ENCODE peak calls at places on chromosomes 3 and 15, in five cellular contexts. One of them, this sample, is unnamed.

GRCh38 chr3:27271890-27272289 is 97.3 kb downstream of the NEK10 start:
- DNase-seq in lung: no peak
- DNase-seq in AG04450: no peak
- DNase-seq in choroid plexus epithelial cell: no peak
- DNase-seq in OCI-LY7: no peak
- DNase-seq in this sample: no peak

GRCh38 chr3:127749361-127749760 is 73.0 kb downstream of the MGLL start:
- DNase-seq in lung: no peak
- DNase-seq in AG04450: no peak
- DNase-seq in choroid plexus epithelial cell: no peak
- DNase-seq in OCI-LY7: no peak
- DNase-seq in this sample: no peak

GRCh38 chr15:73957785-73958184 is 31.5 kb downstream of the LOXL1 start:
- DNase-seq in lung: no peak
- DNase-seq in AG04450: no peak
- DNase-seq in choroid plexus epithelial cell: no peak
- DNase-seq in OCI-LY7: no peak
- DNase-seq in this sample: no peak

GRCh38 chr3:14424711-14425573 is 22.5 kb downstream of the SLC6A6 start:
- DNase-seq in lung: peak
- DNase-seq in AG04450: no peak
- DNase-seq in choroid plexus epithelial cell: no peak
- DNase-seq in OCI-LY7: no peak
- DNase-seq in this sample: peak

GRCh38 chr3:158845748-158846350 is 44.0 kb downstream of the MFSD1 start:
- DNase-seq in lung: no peak
- DNase-seq in AG04450: no peak
- DNase-seq in choroid plexus epithelial cell: peak
- DNase-seq in OCI-LY7: peak
- DNase-seq in this sample: peak

GRCh38 chr3:54211097-54211496 is 88.7 kb downstream of the CACNA2D3 start:
- DNase-seq in lung: no peak
- DNase-seq in AG04450: no peak
- DNase-seq in choroid plexus epithelial cell: peak
- DNase-seq in OCI-LY7: no peak
- DNase-seq in this sample: no peak

GRCh38 chr15:74955796-74956647 is 550 bp downstream of the RPP25 start:
- DNase-seq in lung: peak
- DNase-seq in AG04450: no peak
- DNase-seq in choroid plexus epithelial cell: peak
- DNase-seq in OCI-LY7: peak
- DNase-seq in this sample: peak

GRCh38 chr15:47961401-47962090 is 159.2 kb upstream of the SLC24A5 start:
- DNase-seq in lung: no peak
- DNase-seq in AG04450: no peak
- DNase-seq in choroid plexus epithelial cell: no peak
- DNase-seq in OCI-LY7: no peak
- DNase-seq in this sample: peak

GRCh38 chr3:60431599-60431958 is 819.7 kb downstream of the FHIT start:
- DNase-seq in lung: no peak
- DNase-seq in AG04450: peak
- DNase-seq in choroid plexus epithelial cell: peak
- DNase-seq in OCI-LY7: no peak
- DNase-seq in this sample: peak

GRCh38 chr15:69537085-69537484 is 84.5 kb downstream of the RPLP1 start:
- DNase-seq in lung: no peak
- DNase-seq in AG04450: no peak
- DNase-seq in choroid plexus epithelial cell: no peak
- DNase-seq in OCI-LY7: no peak
- DNase-seq in this sample: no peak

GRCh38 chr3:27317096-27317495 is 52.1 kb downstream of the NEK10 start:
- DNase-seq in lung: no peak
- DNase-seq in AG04450: no peak
- DNase-seq in choroid plexus epithelial cell: no peak
- DNase-seq in OCI-LY7: no peak
- DNase-seq in this sample: no peak

GRCh38 chr3:147418352-147418751 is 9.2 kb downstream of the ZIC1 start:
- DNase-seq in lung: no peak
- DNase-seq in AG04450: no peak
- DNase-seq in choroid plexus epithelial cell: peak
- DNase-seq in OCI-LY7: no peak
- DNase-seq in this sample: no peak
- H3K4me3 ChIP-seq in lung: no peak
- H3K4me3 ChIP-seq in AG04450: no peak
- H3K4me3 ChIP-seq in choroid plexus epithelial cell: peak
- H3K4me3 ChIP-seq in OCI-LY7: no peak
- H3K4me3 ChIP-seq in this sample: no peak

GRCh38 chr3:71305246-71306206 is 278.0 kb downstream of the FOXP1 start:
- DNase-seq in lung: peak
- DNase-seq in AG04450: no peak
- DNase-seq in choroid plexus epithelial cell: peak
- DNase-seq in OCI-LY7: no peak
- DNase-seq in this sample: no peak

GRCh38 chr3:71302604-71303003 is 280.9 kb downstream of the FOXP1 start:
- DNase-seq in lung: no peak
- DNase-seq in AG04450: no peak
- DNase-seq in choroid plexus epithelial cell: no peak
- DNase-seq in OCI-LY7: no peak
- DNase-seq in this sample: no peak

GRCh38 chr3:71304261-71304646 is 279.3 kb downstream of the FOXP1 start:
- DNase-seq in lung: no peak
- DNase-seq in AG04450: no peak
- DNase-seq in choroid plexus epithelial cell: no peak
- DNase-seq in OCI-LY7: no peak
- DNase-seq in this sample: no peak

GRCh38 chr3:71303627-71304260 is 279.8 kb downstream of the FOXP1 start:
- DNase-seq in lung: no peak
- DNase-seq in AG04450: no peak
- DNase-seq in choroid plexus epithelial cell: peak
- DNase-seq in OCI-LY7: no peak
- DNase-seq in this sample: no peak

DNA sequence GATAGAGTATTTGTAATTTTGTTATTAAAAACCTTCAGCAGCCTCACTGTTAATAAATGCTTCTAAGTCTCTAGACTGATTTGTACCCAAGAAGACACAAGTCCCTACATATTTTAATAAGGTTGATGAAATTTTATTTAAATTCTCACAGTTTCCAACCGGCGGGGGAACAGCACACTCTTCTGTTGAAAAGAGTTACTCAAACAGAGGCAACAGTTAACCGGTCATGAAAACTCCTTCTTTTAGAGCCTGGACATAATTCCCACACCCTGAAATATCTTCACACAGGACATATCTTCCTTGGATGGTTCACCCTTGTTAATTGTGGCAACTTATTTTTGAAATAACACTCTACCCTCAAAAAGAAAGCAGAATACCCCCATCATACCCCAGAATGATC is 278.8 kb downstream of the FOXP1 start:
- DNase-seq in lung: no peak
- DNase-seq in AG04450: no peak
- DNase-seq in choroid plexus epithelial cell: peak
- DNase-seq in OCI-LY7: no peak
- DNase-seq in this sample: no peak
- TF ChIP-seq CTCF in lung: no peak
- TF ChIP-seq CTCF in AG04450: peak
- TF ChIP-seq CTCF in choroid plexus epithelial cell: peak
- TF ChIP-seq CTCF in OCI-LY7: peak
- TF ChIP-seq CTCF in this sample: no peak

GRCh38 chr15:34713635-34714034 is 41.2 kb downstream of the GJD2 start:
- DNase-seq in lung: no peak
- DNase-seq in AG04450: no peak
- DNase-seq in choroid plexus epithelial cell: no peak
- DNase-seq in OCI-LY7: no peak
- DNase-seq in this sample: no peak
- H3K4me3 ChIP-seq in lung: no peak
- H3K4me3 ChIP-seq in AG04450: no peak
- H3K4me3 ChIP-seq in choroid plexus epithelial cell: no peak
- H3K4me3 ChIP-seq in OCI-LY7: no peak
- H3K4me3 ChIP-seq in this sample: no peak

DNA sequence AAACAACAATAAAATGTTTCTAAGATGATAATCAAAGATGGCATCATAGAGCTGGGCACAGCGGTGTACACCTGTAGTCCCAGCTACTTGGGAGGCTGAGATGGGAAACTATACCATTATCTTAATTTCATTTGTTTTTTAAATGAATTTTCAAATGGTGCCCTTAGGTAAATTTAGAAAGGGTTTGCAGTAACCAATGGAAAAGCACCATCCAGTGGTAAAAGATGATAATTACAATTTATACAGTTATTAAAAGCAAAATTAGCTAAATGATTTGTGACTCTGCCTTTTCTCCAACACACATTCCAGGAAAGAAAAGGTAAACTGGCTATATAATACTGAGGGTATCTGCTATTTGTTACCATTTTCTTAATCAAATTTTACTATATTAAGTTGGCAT is 14.4 kb upstream of the ANKRD28 start:
- DNase-seq in lung: no peak
- DNase-seq in AG04450: no peak
- DNase-seq in choroid plexus epithelial cell: peak
- DNase-seq in OCI-LY7: peak
- DNase-seq in this sample: peak
- TF ChIP-seq CTCF in lung: peak
- TF ChIP-seq CTCF in AG04450: peak
- TF ChIP-seq CTCF in choroid plexus epithelial cell: peak
- TF ChIP-seq CTCF in OCI-LY7: peak
- TF ChIP-seq CTCF in this sample: peak

GRCh38 chr3:194767430-194768207 is 81.9 kb downstream of the FAM43A start:
- DNase-seq in lung: no peak
- DNase-seq in AG04450: no peak
- DNase-seq in choroid plexus epithelial cell: no peak
- DNase-seq in OCI-LY7: no peak
- DNase-seq in this sample: no peak

GRCh38 chr3:194766845-194767244 is 81.2 kb downstream of the FAM43A start:
- DNase-seq in lung: no peak
- DNase-seq in AG04450: no peak
- DNase-seq in choroid plexus epithelial cell: peak
- DNase-seq in OCI-LY7: no peak
- DNase-seq in this sample: peak

GRCh38 chr3:194769020-194769643 is 83.4 kb downstream of the FAM43A start:
- DNase-seq in lung: peak
- DNase-seq in AG04450: peak
- DNase-seq in choroid plexus epithelial cell: peak
- DNase-seq in OCI-LY7: peak
- DNase-seq in this sample: peak

GRCh38 chr3:194772241-194773000 is 86.7 kb downstream of the FAM43A start:
- DNase-seq in lung: no peak
- DNase-seq in AG04450: no peak
- DNase-seq in choroid plexus epithelial cell: no peak
- DNase-seq in OCI-LY7: no peak
- DNase-seq in this sample: no peak

DNA sequence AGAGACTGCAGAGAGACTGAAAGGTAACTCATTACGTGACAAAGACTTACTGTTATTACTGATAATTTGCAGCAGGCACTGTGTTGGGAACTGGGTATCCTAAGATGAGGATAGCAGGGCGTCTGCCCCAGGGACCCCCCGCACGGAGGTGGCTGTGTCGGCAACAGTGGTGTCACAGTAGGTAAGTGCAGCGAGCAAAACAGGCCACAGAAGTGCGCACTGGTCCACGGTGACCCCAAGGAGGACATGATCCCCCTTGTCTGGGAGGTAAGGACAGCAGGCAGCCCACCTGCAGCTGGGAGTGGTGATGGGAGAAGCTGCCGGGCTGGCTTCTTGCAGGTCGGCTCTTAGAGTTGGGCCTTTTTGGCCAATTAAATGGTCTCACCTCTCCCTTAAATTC is 82.9 kb downstream of the FAM43A start:
- DNase-seq in lung: no peak
- DNase-seq in AG04450: no peak
- DNase-seq in choroid plexus epithelial cell: no peak
- DNase-seq in OCI-LY7: no peak
- DNase-seq in this sample: no peak
- H3K4me3 ChIP-seq in lung: no peak
- H3K4me3 ChIP-seq in AG04450: peak
- H3K4me3 ChIP-seq in choroid plexus epithelial cell: no peak
- H3K4me3 ChIP-seq in OCI-LY7: no peak
- H3K4me3 ChIP-seq in this sample: no peak

GRCh38 chr3:147384210-147385058 is 21.9 kb downstream of the ZIC4 start:
- DNase-seq in lung: no peak
- DNase-seq in AG04450: no peak
- DNase-seq in choroid plexus epithelial cell: no peak
- DNase-seq in OCI-LY7: no peak
- DNase-seq in this sample: no peak
- TF ChIP-seq CTCF in lung: no peak
- TF ChIP-seq CTCF in AG04450: no peak
- TF ChIP-seq CTCF in choroid plexus epithelial cell: peak
- TF ChIP-seq CTCF in OCI-LY7: no peak
- TF ChIP-seq CTCF in this sample: peak